ENCODE peak calls at places on chromosomes 1 and 21, in ten cellular contexts. W is GM12864; N is psoas muscle; H is NCI-H2081; R is CD8-positive, alpha-beta memory T cell; G is epithelial cell of esophagus; X is Kasumi-1; Z is stimulated activated CD4-positive, alpha-beta T cell treated with anti-CD3 and anti-CD28 coated beads, Interleukin-1b, Interleukin-23, amount 100 ng/mL, for 24 hours; O is small intestine; Y is SK-MEL-5. S is an unnamed sample.

GRCh38 chr1:3418600-3418999 is 35.9 kb upstream of the ARHGEF16 start:
- DNase-seq in H (no peak), Y (no peak), X (no peak), R (no peak), G (no peak), W (no peak), N (no peak), Z (no peak), O (no peak), S (no peak)

GRCh38 chr1:212595787-212596714 is 12.5 kb upstream of the ATF3 start:
- DNase-seq in Z (no peak), R (peak; percentile 24), X (no peak), N (no peak), W (peak; percentile 88), G (peak; percentile 98), H (no peak), O (peak; percentile 87), Y (peak; percentile 77), S (peak; percentile 19)

GRCh38 chr1:224554620-224555259 is 61.4 kb upstream of the CNIH3 start:
- DNase-seq in G (no peak), Z (no peak), X (no peak), W (no peak), Y (no peak), O (no peak), H (no peak), N (no peak), R (no peak), S (no peak)

GRCh38 chr1:204080163-204080903 is 7.4 kb downstream of the SOX13 start:
- DNase-seq in O (peak; percentile 83), Z (no peak), N (peak; percentile 68), G (peak; percentile 97), Y (peak; percentile 40), H (peak; percentile 47), W (no peak), X (no peak), R (no peak), S (no peak)

GRCh38 chr21:41684381-41685245 is 82.2 kb downstream of the RIPK4 start:
- DNase-seq in H (no peak), O (peak; percentile 69), Y (no peak), G (peak; percentile 88), X (no peak), W (no peak), R (no peak), Z (no peak), N (no peak), S (no peak)

GRCh38 chr1:168529533-168529932 is 14.3 kb downstream of the XCL2 start:
- DNase-seq in X (no peak), W (no peak), Z (no peak), G (no peak), N (no peak), Y (no peak), R (no peak), O (no peak), H (no peak), S (no peak)

GRCh38 chr1:2961081-2961480 is 60.2 kb upstream of the ACTRT2 start:
- DNase-seq in Y (no peak), R (no peak), W (no peak), Z (no peak), X (no peak), H (no peak), O (no peak), G (no peak), N (no peak), S (no peak)

GRCh38 chr1:200708769-200709168 is 29.9 kb upstream of the CAMSAP2 start:
- DNase-seq in H (no peak), X (no peak), W (no peak), O (no peak), R (no peak), Y (no peak), N (no peak), Z (no peak), G (peak; percentile 74), S (no peak)

GRCh38 chr21:36968414-36968813 is 1.9 kb upstream of the HLCS start:
- DNase-seq in H (no peak), Z (no peak), W (no peak), R (no peak), Y (no peak), N (no peak), G (no peak), X (no peak), O (no peak), S (no peak)

GRCh38 chr1:56190975-56191768 is 388.2 kb downstream of the PLPP3 start:
- DNase-seq in R (no peak), X (no peak), W (no peak), H (no peak), N (peak; percentile 30), Y (no peak), Z (no peak), G (peak; percentile 19), O (no peak), S (no peak)

GRCh38 chr1:167342846-167343245 is 122.2 kb downstream of the POU2F1 start:
- DNase-seq in H (no peak), O (peak; percentile 58), R (peak; percentile 1), W (no peak), Z (no peak), X (peak; percentile 27), N (no peak), Y (peak; percentile 18), G (peak; percentile 36), S (no peak)

GRCh38 chr1:55833452-55834160 is 618.4 kb upstream of the USP24 start:
- DNase-seq in O (no peak), W (no peak), R (no peak), N (no peak), Z (no peak), G (no peak), Y (no peak), H (no peak), X (no peak), S (no peak)

GRCh38 chr1:6774381-6774780 is 10.9 kb upstream of the CAMTA1 start:
- DNase-seq in N (no peak), Y (no peak), Z (no peak), H (no peak), G (no peak), W (no peak), X (no peak), R (no peak), O (no peak), S (no peak)

GRCh38 chr1:161260939-161261858 is 2.7 kb downstream of the PCP4L1 start:
- DNase-seq in N (no peak), O (peak; percentile 62), R (no peak), G (peak; percentile 62), X (no peak), Y (no peak), W (no peak), Z (no peak), H (no peak), S (no peak)